ENCODE peak calls at places on chromosomes 11 and 22, in eight cellular contexts. G is PC-9; M is CD4-positive, alpha-beta memory T cell; Z is H1; A is lower lobe of right lung; V is colonic mucosa; T is endodermal cell; B is cardiac muscle cell. D is an unnamed sample.

GRCh38 chr11:23585700-23586099 is 725.4 kb upstream of the CCDC179 start:
- DNase-seq in Z (no peak), G (no peak), B (no peak), V (no peak), T (no peak), M (no peak), A (no peak), D (no peak)

GRCh38 chr11:128492903-128493569 is 94.3 kb downstream of the ETS1 start:
- DNase-seq in A (no peak), T (no peak), G (no peak), V (no peak), Z (no peak), B (peak; percentile 28), M (no peak), D (no peak)

GRCh38 chr11:90332415-90332814 is 109.6 kb upstream of the CHORDC1 start:
- DNase-seq in B (no peak), V (no peak), G (no peak), M (no peak), T (no peak), A (no peak), Z (no peak), D (no peak)

GRCh38 chr11:35138606-35138948 is 394 bp upstream of the CD44 start:
- DNase-seq in G (no peak), A (no peak), M (no peak), B (peak; percentile 16), Z (no peak), V (peak; percentile 56), T (no peak), D (no peak)

GRCh38 chr11:86740628-86741488 is 59.5 kb upstream of the PRSS23 start:
- DNase-seq in A (no peak), Z (peak; percentile 58), T (peak; percentile 89), M (no peak), V (peak; percentile 31), G (peak; percentile 69), B (peak; percentile 18), D (no peak)

GRCh38 chr22:22959147-22959827 is 71.7 kb downstream of the IGLL5 start:
- DNase-seq in B (peak; percentile 79), G (peak; percentile 51), V (peak; percentile 71), A (no peak), T (peak; percentile 92), M (peak; percentile 68), Z (no peak), D (peak; percentile 78)

GRCh38 chr22:20402960-20403778 is 9.2 kb downstream of the ZNF74 start:
- DNase-seq in V (no peak), A (no peak), M (no peak), G (no peak), B (no peak), T (peak; percentile 12), Z (no peak), D (no peak)

GRCh38 chr22:31088233-31088986 is 7.3 kb downstream of the SMTN start:
- DNase-seq in Z (no peak), B (no peak), G (no peak), T (no peak), M (no peak), V (no peak), A (no peak), D (no peak)

GRCh38 chr22:38613588-38613987 is 42.6 kb downstream of the FAM227A start:
- DNase-seq in B (no peak), G (no peak), M (no peak), V (no peak), Z (no peak), A (no peak), T (no peak), D (no peak)

GRCh38 chr22:37310815-37311595 is 28.7 kb downstream of the CYTH4 start:
- DNase-seq in V (no peak), G (no peak), A (peak; percentile 75), M (no peak), B (no peak), T (no peak), Z (no peak), D (peak; percentile 74)

GRCh38 chr11:126969865-126970479 is 30.6 kb downstream of the KIRREL3 start:
- DNase-seq in T (peak; percentile 58), G (no peak), A (no peak), B (peak; percentile 52), V (no peak), Z (no peak), M (no peak), D (no peak)

GRCh38 chr11:132099692-132100091 is 729.3 kb downstream of the NTM start:
- DNase-seq in M (no peak), T (peak; percentile 86), Z (no peak), A (peak; percentile 55), G (no peak), B (peak; percentile 32), V (no peak), D (peak; percentile 56)

GRCh38 chr11:36075053-36075452 is 131.2 kb downstream of the LDLRAD3 start:
- DNase-seq in A (no peak), B (no peak), Z (no peak), T (no peak), M (no peak), V (no peak), G (no peak), D (no peak)

GRCh38 chr11:46723359-46723680 is 4.3 kb downstream of the F2 start:
- DNase-seq in T (no peak), G (no peak), M (no peak), Z (no peak), A (no peak), V (no peak), B (no peak), D (no peak)

GRCh38 chr11:134580635-134581025 is 168.6 kb upstream of the B3GAT1 start:
- DNase-seq in B (no peak), T (no peak), V (no peak), Z (no peak), M (no peak), A (no peak), G (no peak), D (no peak)

GRCh38 chr22:19655399-19655798 is 58.9 kb upstream of the SEPTIN5 start:
- DNase-seq in B (no peak), M (no peak), T (peak; percentile 29), V (no peak), G (no peak), A (no peak), Z (no peak), D (no peak)

GRCh38 chr22:37525073-37525745 is 6.0 kb upstream of the CARD10 start:
- DNase-seq in B (no peak), M (no peak), V (no peak), T (no peak), G (peak; percentile 90), Z (no peak), A (no peak), D (peak; percentile 68)

GRCh38 chr22:40240671-40241070 is 62.9 kb downstream of the TNRC6B start:
- DNase-seq in B (no peak), M (no peak), T (no peak), A (no peak), G (peak; percentile 9), Z (no peak), V (no peak), D (no peak)

GRCh38 chr11:112524808-112525207 is 264.1 kb upstream of the PLET1 start:
- DNase-seq in G (no peak), T (peak; percentile 24), B (no peak), Z (no peak), M (no peak), A (no peak), V (no peak), D (peak; percentile 58)

GRCh38 chr11:33708970-33709369 is 8.3 kb upstream of the C11orf91 start:
- DNase-seq in M (no peak), B (no peak), Z (no peak), V (no peak), T (no peak), G (no peak), A (no peak), D (no peak)
- H3K27ac ChIP-seq in M (no peak overlapping the region), B (no peak overlapping the region), Z (no peak overlapping the region), V (no peak overlapping the region), T (no peak overlapping the region), G (peak overlapping the region; percentile 53), A (no peak overlapping the region), D (no peak overlapping the region)

DNA sequence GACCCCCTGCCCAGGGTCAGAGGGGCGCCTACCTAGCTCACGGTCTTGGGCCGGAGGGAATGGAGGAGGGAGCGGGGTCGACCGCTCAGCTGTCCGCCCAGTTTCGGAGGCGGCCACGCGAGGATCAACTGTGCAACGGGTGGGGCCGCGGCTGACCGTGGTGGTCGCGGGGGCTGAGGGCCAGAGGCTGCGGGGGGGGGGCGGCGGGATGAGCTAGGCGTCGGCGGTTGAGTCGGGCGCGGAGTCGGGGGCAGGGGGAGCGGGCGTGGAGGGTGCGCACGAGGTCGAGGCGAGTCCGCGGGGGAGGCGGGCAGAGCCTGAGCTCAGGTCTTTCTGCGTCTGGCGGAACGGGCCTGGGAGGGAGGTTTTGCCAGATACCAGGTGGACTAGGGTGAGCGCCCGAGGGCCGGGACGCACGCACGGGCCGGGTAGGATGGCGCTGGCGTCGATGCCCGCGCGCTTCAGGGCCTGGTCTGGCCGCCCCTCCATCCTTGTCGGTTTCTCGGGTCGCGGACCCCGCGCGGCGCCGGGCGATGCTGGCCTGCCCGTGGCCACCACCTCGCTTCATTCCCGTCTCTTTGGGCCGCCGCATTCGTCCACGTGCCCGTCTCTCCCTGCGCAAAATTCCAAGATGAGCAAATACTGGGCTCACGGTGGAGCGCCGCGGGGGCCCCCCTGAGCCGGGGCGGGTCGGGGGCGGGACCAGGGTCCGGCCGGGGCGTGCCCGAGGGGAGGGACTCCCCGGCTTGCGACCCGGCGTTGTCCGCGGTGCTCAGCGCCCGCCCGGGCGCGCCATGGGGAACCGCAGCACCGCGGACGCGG is at the start of gene DRD4:
- DNase-seq in G (no peak), M (no peak), A (no peak), T (peak; percentile 80), V (no peak), B (peak; percentile 58), Z (no peak), D (no peak)
- H3K4me3 ChIP-seq in G (no peak within 1 kb of the TSS), M (no peak within 1 kb of the TSS), A (peak within 1 kb of the TSS; percentile 22), T (peak within 1 kb of the TSS; percentile 60), V (peak within 1 kb of the TSS; percentile 7), B (peak within 1 kb of the TSS; percentile 12), Z (peak within 1 kb of the TSS; percentile 60), D (peak within 1 kb of the TSS; percentile 1)

DNA sequence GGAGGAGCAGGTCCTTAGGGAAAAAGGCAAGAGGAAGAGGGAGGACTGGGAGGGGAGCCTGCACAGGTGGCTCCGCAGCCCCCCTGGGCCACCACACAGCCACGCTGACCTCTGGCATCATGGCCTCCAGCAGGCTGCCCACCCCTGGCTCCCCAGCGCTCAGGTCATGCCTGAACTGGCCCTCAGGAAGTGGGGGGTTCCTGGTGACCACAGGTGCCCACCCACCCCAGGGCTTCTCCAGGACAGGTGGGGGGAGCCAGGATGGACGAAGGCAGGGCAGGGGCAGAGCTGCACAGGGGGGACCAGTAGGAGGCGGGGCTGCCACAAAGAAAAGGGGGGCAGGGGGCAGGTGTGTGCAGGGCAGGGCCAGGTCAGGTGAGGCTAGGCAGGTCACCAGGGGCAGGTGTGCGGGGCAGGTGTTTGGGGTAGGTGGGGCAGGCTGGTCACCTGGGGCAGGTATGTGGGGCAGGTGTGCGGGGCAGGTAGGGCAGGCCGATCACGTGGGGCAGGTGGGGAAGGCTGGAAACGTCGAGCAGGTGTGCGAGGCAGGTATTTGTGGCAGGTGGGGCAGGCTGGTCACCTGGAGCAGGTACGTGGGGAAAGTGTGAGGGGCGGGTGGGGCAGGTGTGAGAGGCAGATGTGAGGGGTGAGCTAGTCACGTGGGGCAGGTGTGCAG is 997 bp downstream of the DEAF1 start:
- DNase-seq in A (peak; percentile 69), T (no peak), B (no peak), Z (no peak), G (no peak), M (no peak), V (peak; percentile 73), D (peak; percentile 78)
- H3K4me1 ChIP-seq in A (peaks cover 38% of the 10 kb centered on the region), T (peaks cover 5% of the 10 kb centered on the region), B (peaks cover 10% of the 10 kb centered on the region), Z (peaks cover 31% of the 10 kb centered on the region), G (peaks cover 27% of the 10 kb centered on the region), M (peaks cover 61% of the 10 kb centered on the region), V (peaks cover 19% of the 10 kb centered on the region), D (no peaks in the 10 kb centered on the region)

GRCh38 chr11:116400081-116400480 is 372.7 kb downstream of the BUD13 start:
- DNase-seq in A (no peak), M (no peak), Z (no peak), B (no peak), V (no peak), G (no peak), T (no peak), D (no peak)
- H3K27ac ChIP-seq in A (no peak overlapping the region), M (no peak overlapping the region), Z (no peak overlapping the region), B (no peak overlapping the region), V (no peak overlapping the region), G (no peak overlapping the region), T (no peak overlapping the region), D (no peak overlapping the region)

D was measured in aorta.